ENCODE peak calls at places on chromosomes 4 and X, in seven cellular contexts. One of them, this sample, is unnamed.

GRCh38 chr4:182277402-182277801 is 34.2 kb downstream of the TENM3 start:
- DNase-seq in fibroblast of lung: peak; percentile 74
- DNase-seq in H9: no peak
- DNase-seq in astrocyte: peak; percentile 69
- DNase-seq in GM23248: no peak
- DNase-seq in SK-N-SH: no peak
- DNase-seq in IMR-90: peak; percentile 68
- DNase-seq in this sample: no peak

GRCh38 chr4:61462451-61463326 is 262.6 kb downstream of the ADGRL3 start:
- DNase-seq in GM23248: no peak
- DNase-seq in SK-N-SH: no peak
- DNase-seq in H9: no peak
- DNase-seq in fibroblast of lung: peak; percentile 86
- DNase-seq in astrocyte: peak; percentile 84
- DNase-seq in IMR-90: peak; percentile 52
- DNase-seq in this sample: no peak

GRCh38 chr4:105196523-105197145 is 50.0 kb downstream of the TET2 start:
- DNase-seq in IMR-90: peak; percentile 44
- DNase-seq in fibroblast of lung: peak; percentile 16
- DNase-seq in SK-N-SH: no peak
- DNase-seq in GM23248: peak; percentile 10
- DNase-seq in astrocyte: no peak
- DNase-seq in H9: no peak
- DNase-seq in this sample: no peak

GRCh38 chr4:125303821-125304220 is 10.9 kb upstream of the FAT4 start:
- DNase-seq in H9: no peak
- DNase-seq in GM23248: no peak
- DNase-seq in IMR-90: no peak
- DNase-seq in fibroblast of lung: peak; percentile 5
- DNase-seq in SK-N-SH: no peak
- DNase-seq in astrocyte: no peak
- DNase-seq in this sample: no peak

GRCh38 chr4:169902658-169903345 is 123.4 kb downstream of the MFAP3L start:
- DNase-seq in fibroblast of lung: no peak
- DNase-seq in SK-N-SH: no peak
- DNase-seq in astrocyte: no peak
- DNase-seq in GM23248: no peak
- DNase-seq in H9: peak; percentile 39
- DNase-seq in IMR-90: no peak
- DNase-seq in this sample: peak; percentile 9

GRCh38 chr4:2059034-2059725 is at the start of gene NAT8L:
- DNase-seq in H9: peak; percentile 52
- DNase-seq in GM23248: peak; percentile 47
- DNase-seq in IMR-90: no peak
- DNase-seq in SK-N-SH: peak; percentile 93
- DNase-seq in fibroblast of lung: no peak
- DNase-seq in astrocyte: no peak
- DNase-seq in this sample: peak; percentile 86

GRCh38 chr4:165761968-165762367 is 111.1 kb upstream of the TLL1 start:
- DNase-seq in H9: no peak
- DNase-seq in fibroblast of lung: peak; percentile 22
- DNase-seq in SK-N-SH: no peak
- DNase-seq in IMR-90: no peak
- DNase-seq in GM23248: no peak
- DNase-seq in astrocyte: peak; percentile 20
- DNase-seq in this sample: no peak

GRCh38 chr4:17276821-17277220 is 235.1 kb downstream of the QDPR start:
- DNase-seq in H9: no peak
- DNase-seq in astrocyte: peak; percentile 53
- DNase-seq in IMR-90: peak; percentile 53
- DNase-seq in SK-N-SH: no peak
- DNase-seq in fibroblast of lung: peak; percentile 66
- DNase-seq in GM23248: peak; percentile 59
- DNase-seq in this sample: no peak

GRCh38 chrX:150984164-150984824 is 1.2 kb downstream of the HMGB3 start:
- DNase-seq in GM23248: peak; percentile 35
- DNase-seq in H9: no peak
- DNase-seq in fibroblast of lung: no peak
- DNase-seq in SK-N-SH: peak; percentile 71
- DNase-seq in IMR-90: no peak
- DNase-seq in astrocyte: no peak
- DNase-seq in this sample: peak; percentile 55

GRCh38 chrX:136200466-136200865 is 50.7 kb downstream of the MAP7D3 start:
- DNase-seq in GM23248: peak; percentile 52
- DNase-seq in fibroblast of lung: peak; percentile 47
- DNase-seq in SK-N-SH: no peak
- DNase-seq in astrocyte: peak; percentile 29
- DNase-seq in IMR-90: peak; percentile 58
- DNase-seq in H9: no peak
- DNase-seq in this sample: peak; percentile 23

GRCh38 chr4:21888195-21888976 is 60.2 kb downstream of the KCNIP4 start:
- DNase-seq in IMR-90: peak; percentile 93
- DNase-seq in SK-N-SH: no peak
- DNase-seq in astrocyte: peak; percentile 96
- DNase-seq in fibroblast of lung: peak; percentile 96
- DNase-seq in H9: no peak
- DNase-seq in GM23248: peak; percentile 97
- DNase-seq in this sample: no peak

GRCh38 chr4:109303141-109303499 is 662 bp upstream of the COL25A1 start:
- DNase-seq in SK-N-SH: no peak
- DNase-seq in astrocyte: peak; percentile 25
- DNase-seq in fibroblast of lung: peak; percentile 35
- DNase-seq in GM23248: peak; percentile 36
- DNase-seq in H9: no peak
- DNase-seq in IMR-90: no peak
- DNase-seq in this sample: no peak

GRCh38 chrX:71859637-71860036 is 51.0 kb upstream of the NHSL2 start:
- DNase-seq in astrocyte: peak; percentile 17
- DNase-seq in H9: no peak
- DNase-seq in fibroblast of lung: peak; percentile 34
- DNase-seq in IMR-90: peak; percentile 33
- DNase-seq in GM23248: peak; percentile 59
- DNase-seq in SK-N-SH: no peak
- DNase-seq in this sample: peak; percentile 71

GRCh38 chr4:184168406-184169019 is 49.2 kb downstream of the ENPP6 start:
- DNase-seq in SK-N-SH: peak; percentile 93
- DNase-seq in fibroblast of lung: peak; percentile 32
- DNase-seq in GM23248: peak; percentile 77
- DNase-seq in astrocyte: peak; percentile 8
- DNase-seq in H9: peak; percentile 90
- DNase-seq in IMR-90: peak; percentile 47
- DNase-seq in this sample: peak; percentile 91

GRCh38 chr4:127196656-127197352 is 436.0 kb upstream of the INTU start:
- DNase-seq in H9: no peak
- DNase-seq in astrocyte: no peak
- DNase-seq in fibroblast of lung: no peak
- DNase-seq in IMR-90: no peak
- DNase-seq in GM23248: no peak
- DNase-seq in SK-N-SH: no peak
- DNase-seq in this sample: no peak

DNA sequence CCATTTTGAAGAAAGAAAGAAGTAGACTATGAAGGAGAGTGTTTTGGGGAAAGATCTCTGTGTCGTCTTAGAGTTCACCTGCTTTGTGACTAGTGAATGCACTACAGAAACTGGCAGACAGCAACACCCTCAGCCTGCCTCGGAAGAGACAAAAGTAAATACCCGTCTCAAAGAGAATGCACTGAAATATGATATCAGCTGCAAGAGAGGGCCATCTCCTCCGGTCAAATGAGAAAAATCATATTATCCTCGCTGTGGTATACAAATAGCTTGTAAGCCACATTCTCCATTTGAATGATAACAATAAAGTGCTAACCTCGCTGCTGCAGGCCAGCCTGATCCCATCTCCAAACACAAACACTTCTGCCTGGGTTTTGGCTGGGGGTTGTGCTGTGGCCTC is 46.2 kb downstream of the ALPK1 start:
- DNase-seq in H9: no peak
- DNase-seq in GM23248: no peak
- DNase-seq in fibroblast of lung: no peak
- DNase-seq in astrocyte: no peak
- DNase-seq in IMR-90: no peak
- DNase-seq in SK-N-SH: no peak
- DNase-seq in this sample: peak; percentile 36
- H3K4me1 ChIP-seq in H9: no peaks in the 10 kb centered on the region
- H3K4me1 ChIP-seq in GM23248: no peaks in the 10 kb centered on the region
- H3K4me1 ChIP-seq in fibroblast of lung: no peaks in the 10 kb centered on the region
- H3K4me1 ChIP-seq in astrocyte: no peaks in the 10 kb centered on the region
- H3K4me1 ChIP-seq in IMR-90: peaks cover 2% of the 10 kb centered on the region
- H3K4me1 ChIP-seq in SK-N-SH: peaks cover 4% of the 10 kb centered on the region
- H3K4me1 ChIP-seq in this sample: peaks cover 76% of the 10 kb centered on the region

GRCh38 chr4:8882239-8882638 is 10.6 kb upstream of the HMX1 start:
- DNase-seq in H9: no peak
- DNase-seq in fibroblast of lung: no peak
- DNase-seq in astrocyte: no peak
- DNase-seq in GM23248: no peak
- DNase-seq in SK-N-SH: peak; percentile 64
- DNase-seq in IMR-90: no peak
- DNase-seq in this sample: peak; percentile 13
- H2AFZ ChIP-seq in H9: no peak overlapping the region
- H2AFZ ChIP-seq in fibroblast of lung: no peak overlapping the region
- H2AFZ ChIP-seq in astrocyte: no peak overlapping the region
- H2AFZ ChIP-seq in GM23248: no peak overlapping the region
- H2AFZ ChIP-seq in SK-N-SH: no peak overlapping the region
- H2AFZ ChIP-seq in IMR-90: no peak overlapping the region
- H2AFZ ChIP-seq in this sample: no peak overlapping the region

GRCh38 chr4:180598281-180598680 is 1644.9 kb upstream of the TENM3 start:
- DNase-seq in GM23248: no peak
- DNase-seq in astrocyte: peak; percentile 68
- DNase-seq in SK-N-SH: no peak
- DNase-seq in H9: no peak
- DNase-seq in IMR-90: no peak
- DNase-seq in fibroblast of lung: peak; percentile 69
- DNase-seq in this sample: no peak

DNA sequence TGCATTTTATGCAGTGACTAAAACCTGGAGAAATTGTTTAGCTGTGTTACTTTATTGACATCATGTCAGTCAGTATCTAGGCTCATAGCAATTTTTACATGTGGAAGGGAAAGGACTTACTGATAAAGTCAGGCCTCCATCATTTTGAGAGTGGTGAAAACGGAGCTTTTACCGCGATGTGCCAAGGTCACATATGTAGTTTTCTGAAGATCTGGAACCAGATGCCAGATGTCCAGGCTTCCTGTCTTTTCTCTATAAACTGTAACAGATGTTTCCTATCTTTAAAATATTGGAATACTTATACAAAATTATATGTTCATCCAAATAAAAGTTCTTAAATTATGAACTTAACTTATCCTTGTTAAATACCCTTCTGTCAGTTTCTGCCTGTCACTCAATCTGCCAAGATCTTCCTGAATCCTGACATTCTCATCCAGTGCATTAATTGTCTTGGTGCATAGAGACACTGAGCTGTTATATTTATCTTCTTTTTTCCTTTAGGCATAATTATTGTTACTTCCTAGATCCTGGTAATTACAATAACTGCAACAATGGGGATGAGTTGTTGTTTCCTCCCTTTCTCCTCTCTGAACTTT is 1646.2 kb upstream of the TENM3 start:
- DNase-seq in SK-N-SH: peak; percentile 55
- DNase-seq in fibroblast of lung: no peak
- DNase-seq in GM23248: no peak
- DNase-seq in astrocyte: no peak
- DNase-seq in IMR-90: no peak
- DNase-seq in H9: no peak
- DNase-seq in this sample: no peak
- H3K4me1 ChIP-seq in SK-N-SH: no peaks in the 10 kb centered on the region
- H3K4me1 ChIP-seq in fibroblast of lung: no peaks in the 10 kb centered on the region
- H3K4me1 ChIP-seq in GM23248: no peaks in the 10 kb centered on the region
- H3K4me1 ChIP-seq in astrocyte: no peaks in the 10 kb centered on the region
- H3K4me1 ChIP-seq in IMR-90: no peaks in the 10 kb centered on the region
- H3K4me1 ChIP-seq in H9: no peaks in the 10 kb centered on the region
- H3K4me1 ChIP-seq in this sample: no peaks in the 10 kb centered on the region

GRCh38 chr4:25888781-25889180 is 25.2 kb upstream of the SMIM20 start:
- DNase-seq in H9: no peak
- DNase-seq in IMR-90: peak; percentile 39
- DNase-seq in fibroblast of lung: peak; percentile 80
- DNase-seq in GM23248: peak; percentile 53
- DNase-seq in astrocyte: peak; percentile 73
- DNase-seq in SK-N-SH: no peak
- DNase-seq in this sample: no peak

GRCh38 chr4:25884040-25884788 is 21.4 kb upstream of the SEL1L3 start:
- DNase-seq in H9: no peak
- DNase-seq in fibroblast of lung: peak; percentile 85
- DNase-seq in IMR-90: peak; percentile 92
- DNase-seq in astrocyte: peak; percentile 80
- DNase-seq in SK-N-SH: no peak
- DNase-seq in GM23248: peak; percentile 83
- DNase-seq in this sample: no peak

GRCh38 chr4:25892796-25893195 is 21.2 kb upstream of the SMIM20 start:
- DNase-seq in H9: no peak
- DNase-seq in astrocyte: no peak
- DNase-seq in IMR-90: no peak
- DNase-seq in GM23248: no peak
- DNase-seq in fibroblast of lung: no peak
- DNase-seq in SK-N-SH: no peak
- DNase-seq in this sample: no peak

GRCh38 chr4:25890653-25891485 is 23.2 kb upstream of the SMIM20 start:
- DNase-seq in H9: peak; percentile 50
- DNase-seq in GM23248: no peak
- DNase-seq in astrocyte: no peak
- DNase-seq in fibroblast of lung: no peak
- DNase-seq in IMR-90: no peak
- DNase-seq in SK-N-SH: no peak
- DNase-seq in this sample: peak; percentile 87

GRCh38 chr4:25889626-25890025 is 24.4 kb upstream of the SMIM20 start:
- DNase-seq in H9: no peak
- DNase-seq in IMR-90: no peak
- DNase-seq in astrocyte: no peak
- DNase-seq in GM23248: no peak
- DNase-seq in fibroblast of lung: no peak
- DNase-seq in SK-N-SH: no peak
- DNase-seq in this sample: no peak
- H2AFZ ChIP-seq in H9: no peak overlapping the region
- H2AFZ ChIP-seq in IMR-90: no peak overlapping the region
- H2AFZ ChIP-seq in astrocyte: no peak overlapping the region
- H2AFZ ChIP-seq in GM23248: no peak overlapping the region
- H2AFZ ChIP-seq in fibroblast of lung: no peak overlapping the region
- H2AFZ ChIP-seq in SK-N-SH: no peak overlapping the region
- H2AFZ ChIP-seq in this sample: no peak overlapping the region

GRCh38 chr4:44150091-44150576 is 298.5 kb downstream of the KCTD8 start:
- DNase-seq in SK-N-SH: no peak
- DNase-seq in H9: no peak
- DNase-seq in GM23248: no peak
- DNase-seq in astrocyte: peak; percentile 75
- DNase-seq in IMR-90: peak; percentile 66
- DNase-seq in fibroblast of lung: peak; percentile 80
- DNase-seq in this sample: no peak

GRCh38 chr4:44149242-44149641 is 299.4 kb downstream of the KCTD8 start:
- DNase-seq in GM23248: no peak
- DNase-seq in fibroblast of lung: no peak
- DNase-seq in H9: no peak
- DNase-seq in SK-N-SH: no peak
- DNase-seq in astrocyte: no peak
- DNase-seq in IMR-90: no peak
- DNase-seq in this sample: no peak

GRCh38 chr4:44145868-44146267 is 302.7 kb downstream of the KCTD8 start:
- DNase-seq in fibroblast of lung: peak; percentile 51
- DNase-seq in IMR-90: peak; percentile 48
- DNase-seq in SK-N-SH: no peak
- DNase-seq in H9: no peak
- DNase-seq in GM23248: no peak
- DNase-seq in astrocyte: peak; percentile 36
- DNase-seq in this sample: no peak

GRCh38 chr4:44146516-44146915 is 302.1 kb downstream of the KCTD8 start:
- DNase-seq in IMR-90: no peak
- DNase-seq in GM23248: no peak
- DNase-seq in fibroblast of lung: no peak
- DNase-seq in H9: no peak
- DNase-seq in SK-N-SH: no peak
- DNase-seq in astrocyte: no peak
- DNase-seq in this sample: no peak
- H3K4me1 ChIP-seq in IMR-90: no peaks in the 10 kb centered on the region
- H3K4me1 ChIP-seq in GM23248: no peaks in the 10 kb centered on the region
- H3K4me1 ChIP-seq in fibroblast of lung: no peaks in the 10 kb centered on the region
- H3K4me1 ChIP-seq in H9: no peaks in the 10 kb centered on the region
- H3K4me1 ChIP-seq in SK-N-SH: no peaks in the 10 kb centered on the region
- H3K4me1 ChIP-seq in astrocyte: peaks cover 15% of the 10 kb centered on the region
- H3K4me1 ChIP-seq in this sample: peaks cover 10% of the 10 kb centered on the region

This sample was measured in neural progenitor cell.